ENCODE peak calls at places on chromosome 12, in seven cellular contexts. D, R, L, B, M, N and I are unnamed samples.

GRCh38 chr12:20822415-20822814 is 11.9 kb downstream of the SLCO1B3 start:
- DNase-seq in D (no peak), R (no peak), L (no peak), B (no peak), M (no peak), N (no peak), I (no peak)

GRCh38 chr12:81360916-81361315 is 283.0 kb downstream of the ACSS3 start:
- DNase-seq in D (no peak), R (no peak), L (no peak), B (no peak), M (no peak), N (no peak), I (no peak)

GRCh38 chr12:122449317-122449716 is 26.8 kb upstream of the CLIP1 start:
- DNase-seq in D (no peak), R (no peak), L (peak), B (no peak), M (no peak), N (no peak), I (no peak)

GRCh38 chr12:21169878-21170472 is 39.0 kb downstream of the SLCO1B1 start:
- DNase-seq in D (peak), R (peak), L (peak), B (no peak), M (peak), N (no peak), I (no peak)

GRCh38 chr12:57618966-57619433 is 7.8 kb downstream of the ARHGEF25 start:
- DNase-seq in D (no peak), R (no peak), L (no peak), B (no peak), M (no peak), N (no peak), I (no peak)

GRCh38 chr12:104406164-104406563 is 50.6 kb upstream of the CHST11 start:
- DNase-seq in D (no peak), R (no peak), L (no peak), B (no peak), M (no peak), N (no peak), I (no peak)

GRCh38 chr12:25249951-25250738 is 584 bp downstream of the KRAS start:
- DNase-seq in D (peak), R (no peak), L (no peak), B (peak), M (peak), N (peak), I (peak)

GRCh38 chr12:9742665-9743064 is 9.8 kb upstream of the CLECL1 start:
- DNase-seq in D (peak), R (no peak), L (no peak), B (no peak), M (no peak), N (peak), I (no peak)

GRCh38 chr12:123761841-123762714 is at the start of gene DNAH10:
- DNase-seq in D (peak), R (peak), L (no peak), B (peak), M (peak), N (peak), I (peak)

GRCh38 chr12:88052686-88053085 is 23.5 kb upstream of the C12orf50 start:
- DNase-seq in D (no peak), R (peak), L (peak), B (no peak), M (no peak), N (no peak), I (peak)

GRCh38 chr12:59020541-59020940 is 100.2 kb upstream of the LRIG3 start:
- DNase-seq in D (no peak), R (no peak), L (no peak), B (no peak), M (no peak), N (no peak), I (no peak)

GRCh38 chr12:132550014-132550802 is 60.2 kb downstream of the LRCOL1 start:
- DNase-seq in D (no peak), R (no peak), L (no peak), B (no peak), M (no peak), N (no peak), I (no peak)

GRCh38 chr12:71787574-71787973 is 32.9 kb downstream of the RAB21 start:
- DNase-seq in D (no peak), R (no peak), L (no peak), B (no peak), M (no peak), N (no peak), I (no peak)

GRCh38 chr12:107600596-107601144 is 84.9 kb upstream of the PWP1 start:
- DNase-seq in D (no peak), R (no peak), L (no peak), B (no peak), M (no peak), N (no peak), I (no peak)

GRCh38 chr12:55446334-55446733 is 2.5 kb downstream of the OR6C2 start:
- DNase-seq in D (no peak), R (no peak), L (no peak), B (no peak), M (no peak), N (no peak), I (no peak)